ENCODE peak calls at places on chromosome 19, in four cellular contexts. One of them, this sample, is unnamed.
A peak's percentile ranks its signal among the peaks of the same experiment; 100 is the strongest.

GRCh38 chr19:12767666-12768065 is 7.7 kb downstream of the HOOK2 start:
- DNase-seq in SJSA1: no peak
- DNase-seq in bronchial epithelial cell: no peak
- DNase-seq in stimulated activated CD4-positive, alpha-beta T cell treated with anti-CD3 and anti-CD28 coated beads, Interleukin-1b, Interleukin-23, amount 100 ng/mL, for 24 hours: no peak
- DNase-seq in this sample: no peak

GRCh38 chr19:38707512-38708114 is 36.7 kb downstream of the CAPN12 start:
- DNase-seq in stimulated activated CD4-positive, alpha-beta T cell treated with anti-CD3 and anti-CD28 coated beads, Interleukin-1b, Interleukin-23, amount 100 ng/mL, for 24 hours: no peak
- DNase-seq in SJSA1: no peak
- DNase-seq in bronchial epithelial cell: no peak
- DNase-seq in this sample: no peak

GRCh38 chr19:14530505-14530904 is 1.1 kb downstream of the TECR start:
- DNase-seq in bronchial epithelial cell: no peak
- DNase-seq in SJSA1: no peak
- DNase-seq in stimulated activated CD4-positive, alpha-beta T cell treated with anti-CD3 and anti-CD28 coated beads, Interleukin-1b, Interleukin-23, amount 100 ng/mL, for 24 hours: no peak
- DNase-seq in this sample: no peak

GRCh38 chr19:31955061-31955460 is 390.3 kb upstream of the ZNF507 start:
- DNase-seq in bronchial epithelial cell: no peak
- DNase-seq in SJSA1: no peak
- DNase-seq in stimulated activated CD4-positive, alpha-beta T cell treated with anti-CD3 and anti-CD28 coated beads, Interleukin-1b, Interleukin-23, amount 100 ng/mL, for 24 hours: no peak
- DNase-seq in this sample: no peak

GRCh38 chr19:32642771-32643170 is 32.2 kb downstream of the ANKRD27 start:
- DNase-seq in bronchial epithelial cell: no peak
- DNase-seq in stimulated activated CD4-positive, alpha-beta T cell treated with anti-CD3 and anti-CD28 coated beads, Interleukin-1b, Interleukin-23, amount 100 ng/mL, for 24 hours: peak; percentile 13
- DNase-seq in SJSA1: no peak
- DNase-seq in this sample: no peak

GRCh38 chr19:17886515-17886914 is 14.8 kb downstream of the SLC5A5 start:
- DNase-seq in SJSA1: no peak
- DNase-seq in bronchial epithelial cell: no peak
- DNase-seq in stimulated activated CD4-positive, alpha-beta T cell treated with anti-CD3 and anti-CD28 coated beads, Interleukin-1b, Interleukin-23, amount 100 ng/mL, for 24 hours: no peak
- DNase-seq in this sample: no peak

GRCh38 chr19:10762656-10763055 is 44.8 kb downstream of the DNM2 start:
- DNase-seq in SJSA1: no peak
- DNase-seq in stimulated activated CD4-positive, alpha-beta T cell treated with anti-CD3 and anti-CD28 coated beads, Interleukin-1b, Interleukin-23, amount 100 ng/mL, for 24 hours: no peak
- DNase-seq in bronchial epithelial cell: no peak
- DNase-seq in this sample: no peak

GRCh38 chr19:7582446-7582845 is 13.2 kb upstream of the CAMSAP3 start:
- DNase-seq in stimulated activated CD4-positive, alpha-beta T cell treated with anti-CD3 and anti-CD28 coated beads, Interleukin-1b, Interleukin-23, amount 100 ng/mL, for 24 hours: no peak
- DNase-seq in bronchial epithelial cell: no peak
- DNase-seq in SJSA1: no peak
- DNase-seq in this sample: no peak

GRCh38 chr19:518292-519231 is 11.3 kb downstream of the TPGS1 start:
- DNase-seq in SJSA1: no peak
- DNase-seq in bronchial epithelial cell: no peak
- DNase-seq in stimulated activated CD4-positive, alpha-beta T cell treated with anti-CD3 and anti-CD28 coated beads, Interleukin-1b, Interleukin-23, amount 100 ng/mL, for 24 hours: peak; percentile 26
- DNase-seq in this sample: no peak

GRCh38 chr19:54252845-54253244 is 4.2 kb downstream of the LILRB5 start:
- DNase-seq in bronchial epithelial cell: no peak
- DNase-seq in stimulated activated CD4-positive, alpha-beta T cell treated with anti-CD3 and anti-CD28 coated beads, Interleukin-1b, Interleukin-23, amount 100 ng/mL, for 24 hours: no peak
- DNase-seq in SJSA1: no peak
- DNase-seq in this sample: no peak